ENCODE peak calls at places on chromosome 1, in seven cellular contexts. B, A, H, W, S, J and L are unnamed samples.

GRCh38 chr1:228150458-228151169 is 884 bp downstream of the GJC2 start:
- DNase-seq in J (no peak), S (peak; percentile 74), A (peak; percentile 80), B (peak; percentile 68), H (peak; percentile 50), W (no peak), L (no peak)

GRCh38 chr1:67261646-67262045 is 46.0 kb upstream of the IL12RB2 start:
- DNase-seq in S (no peak), W (no peak), A (no peak), H (no peak), J (no peak), B (no peak), L (no peak)

GRCh38 chr1:240820816-240821215 is 208.9 kb upstream of the GREM2 start:
- DNase-seq in W (no peak), B (no peak), A (no peak), H (no peak), J (no peak), S (no peak), L (no peak)

GRCh38 chr1:9143250-9143649 is 14.3 kb upstream of the GPR157 start:
- DNase-seq in W (no peak), A (peak; percentile 31), H (no peak), B (no peak), J (no peak), S (peak; percentile 48), L (no peak)

GRCh38 chr1:161082996-161083742 is 6.2 kb downstream of the NECTIN4 start:
- DNase-seq in S (peak; percentile 89), B (peak; percentile 57), A (peak; percentile 96), J (peak; percentile 98), W (peak; percentile 61), H (peak; percentile 96), L (peak; percentile 86)

GRCh38 chr1:186648606-186649005 is 31.6 kb downstream of the PTGS2 start:
- DNase-seq in H (no peak), S (no peak), A (no peak), W (no peak), J (no peak), B (no peak), L (no peak)

GRCh38 chr1:178935610-178936009 is 64.7 kb upstream of the ANGPTL1 start:
- DNase-seq in W (no peak), A (no peak), H (no peak), B (no peak), J (no peak), S (no peak), L (no peak)

GRCh38 chr1:10745383-10745782 is 51.1 kb downstream of the CASZ1 start:
- DNase-seq in B (no peak), A (no peak), S (no peak), J (no peak), H (no peak), W (no peak), L (no peak)

GRCh38 chr1:175480343-175480827 is 263.0 kb downstream of the TNR start:
- DNase-seq in H (no peak), J (no peak), B (no peak), A (no peak), S (no peak), W (no peak), L (no peak)

GRCh38 chr1:202811296-202812175 is 782 bp downstream of the PCAT6 start:
- DNase-seq in J (peak; percentile 56), W (peak; percentile 3), A (no peak), H (no peak), S (no peak), B (peak; percentile 27), L (no peak)

GRCh38 chr1:192474080-192474683 is 101.4 kb upstream of the RGS1 start:
- DNase-seq in S (no peak), A (no peak), B (no peak), H (no peak), W (no peak), J (no peak), L (no peak)

GRCh38 chr1:187390157-187390556 is 561.4 kb downstream of the PLA2G4A start:
- DNase-seq in J (no peak), S (peak; percentile 6), H (no peak), W (no peak), A (no peak), B (no peak), L (no peak)

GRCh38 chr1:55447488-55447887 is 232.3 kb upstream of the USP24 start:
- DNase-seq in W (no peak), B (no peak), S (no peak), H (no peak), J (peak; percentile 83), A (no peak), L (no peak)

GRCh38 chr1:19425643-19426245 is 59.6 kb downstream of the CAPZB start:
- DNase-seq in H (no peak), B (no peak), W (no peak), A (no peak), S (no peak), J (no peak), L (no peak)

GRCh38 chr1:33762962-33763361 is 100.9 kb upstream of the HMGB4 start:
- DNase-seq in W (no peak), B (no peak), J (no peak), H (no peak), A (no peak), S (peak; percentile 67), L (no peak)

GRCh38 chr1:20074725-20075171 is 4.8 kb downstream of the PLA2G5 start:
- DNase-seq in S (no peak), J (no peak), H (no peak), W (no peak), A (no peak), B (no peak), L (no peak)

GRCh38 chr1:186578325-186579016 is 101.8 kb downstream of the PTGS2 start:
- DNase-seq in W (no peak), A (no peak), J (no peak), S (no peak), B (no peak), H (no peak), L (no peak)

GRCh38 chr1:24412408-24412807 is 1.2 kb downstream of the STPG1 start:
- DNase-seq in J (no peak), W (no peak), A (no peak), H (no peak), S (no peak), B (no peak), L (no peak)

GRCh38 chr1:169708633-169709032 is 2.8 kb downstream of the SELL start:
- DNase-seq in J (no peak), H (no peak), B (no peak), A (no peak), S (no peak), W (no peak), L (no peak)

GRCh38 chr1:7574121-7575040 is 196.7 kb upstream of the VAMP3 start:
- DNase-seq in A (peak; percentile 68), W (no peak), J (no peak), B (no peak), S (no peak), H (peak; percentile 73), L (no peak)

DNA sequence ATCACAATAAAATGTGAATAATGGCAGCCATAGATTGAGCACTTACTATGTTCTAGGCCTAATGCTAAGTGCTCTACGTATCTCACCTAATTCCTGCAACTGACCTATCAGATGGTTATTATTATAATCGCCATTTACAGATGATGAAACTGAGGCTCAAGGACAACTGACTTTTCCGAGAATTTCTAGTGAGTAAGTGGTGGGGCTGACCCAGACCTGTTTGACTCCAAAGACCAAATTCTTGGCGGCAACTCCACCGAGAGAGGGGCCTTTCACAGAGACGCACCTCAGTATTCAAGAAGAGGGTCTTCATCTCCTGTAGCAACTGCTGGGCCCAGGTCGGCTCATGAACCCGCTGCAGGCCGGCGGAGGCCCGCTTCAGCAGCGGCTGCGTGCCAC is 573 bp downstream of the TMEM234 start:
- DNase-seq in B (no peak), W (no peak), J (no peak), H (no peak), A (no peak), S (no peak), L (no peak)
- H3K36me3 ChIP-seq in B (peaks cover 64% of the 10 kb centered on the region), W (peaks cover 3% of the 10 kb centered on the region), J (peaks cover 30% of the 10 kb centered on the region), H (no peaks in the 10 kb centered on the region), A (peaks cover 24% of the 10 kb centered on the region), S (peaks cover 24% of the 10 kb centered on the region), L (peaks cover 41% of the 10 kb centered on the region)

GRCh38 chr1:4700801-4701200 is 46.4 kb downstream of the AJAP1 start:
- DNase-seq in S (no peak), W (no peak), A (no peak), J (no peak), B (no peak), H (no peak), L (no peak)
- H3K9me3 ChIP-seq in S (peaks cover 5% of the 10 kb centered on the region), W (no peaks in the 10 kb centered on the region), A (no peaks in the 10 kb centered on the region), J (no peaks in the 10 kb centered on the region), B (no peaks in the 10 kb centered on the region), H (no peaks in the 10 kb centered on the region), L (no peaks in the 10 kb centered on the region)

DNA sequence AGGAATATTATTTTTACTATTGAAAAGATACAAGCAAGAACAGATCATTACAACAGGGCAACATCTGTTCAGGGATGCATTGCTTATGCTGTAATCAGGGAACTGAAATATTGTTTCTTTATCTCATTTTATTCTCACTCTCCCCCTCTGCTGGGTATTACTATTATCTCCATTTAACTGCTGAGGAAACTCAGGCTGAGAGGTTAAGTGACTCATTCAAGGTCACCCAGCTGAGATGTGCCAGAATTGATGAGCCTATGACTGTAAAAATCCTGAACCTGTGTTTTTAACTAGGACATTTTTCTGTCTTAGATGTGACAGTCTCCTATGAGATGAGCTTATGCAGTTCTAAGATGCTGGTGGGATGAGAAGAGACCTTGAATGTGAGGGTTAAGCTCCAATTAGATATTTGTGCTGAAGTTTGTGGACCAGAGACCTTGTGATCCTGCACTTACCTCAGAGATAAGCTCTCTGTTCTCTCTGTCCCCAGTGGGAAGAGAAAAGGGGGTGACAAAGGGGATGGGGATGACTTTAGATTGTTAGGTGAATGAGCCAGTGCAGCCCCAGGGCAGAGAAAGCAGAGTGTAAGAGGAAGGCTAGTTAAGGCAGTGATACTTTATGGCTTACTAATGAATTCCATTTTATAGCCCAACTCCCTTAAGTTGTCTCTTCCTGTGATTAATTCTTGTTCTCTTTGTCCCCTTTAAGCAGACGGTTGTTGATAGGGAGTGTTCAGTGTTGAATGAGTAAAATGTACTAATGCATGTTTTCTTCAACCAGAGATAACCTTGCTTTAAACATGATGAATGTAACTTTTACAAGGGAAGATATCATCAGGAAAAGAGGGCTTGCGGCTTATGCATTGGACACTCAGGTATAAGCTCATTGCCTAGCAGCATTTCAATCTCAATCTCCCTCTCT is 111.4 kb downstream of the HLX start:
- DNase-seq in H (no peak), A (no peak), B (no peak), S (peak; percentile 50), J (no peak), W (no peak), L (no peak)
- TF ChIP-seq CTCF in H (no peak), A (no peak), B (no peak), S (no peak), J (no peak), W (no peak), L (no peak)

GRCh38 chr1:156942176-156942575 is 21.7 kb downstream of the LRRC71 start:
- DNase-seq in S (no peak), W (no peak), A (no peak), B (no peak), J (no peak), H (no peak), L (no peak)

GRCh38 chr1:156943756-156944155 is 23.3 kb downstream of the LRRC71 start:
- DNase-seq in J (no peak), S (no peak), B (no peak), A (no peak), H (no peak), W (no peak), L (no peak)

GRCh38 chr1:156944268-156944667 is 23.8 kb downstream of the LRRC71 start:
- DNase-seq in A (no peak), W (no peak), B (no peak), S (no peak), H (no peak), J (no peak), L (no peak)

GRCh38 chr1:156941675-156942074 is 21.2 kb downstream of the LRRC71 start:
- DNase-seq in A (no peak), J (no peak), W (no peak), S (no peak), H (no peak), B (no peak), L (no peak)

GRCh38 chr1:156942576-156942975 is 22.1 kb downstream of the LRRC71 start:
- DNase-seq in H (no peak), S (no peak), A (no peak), B (no peak), J (no peak), W (no peak), L (no peak)
- H3K36me3 ChIP-seq in H (peaks cover 14% of the 10 kb centered on the region), S (peaks cover 33% of the 10 kb centered on the region), A (peaks cover 76% of the 10 kb centered on the region), B (peaks cover 100% of the 10 kb centered on the region), J (no peaks in the 10 kb centered on the region), W (no peaks in the 10 kb centered on the region), L (peaks cover 99% of the 10 kb centered on the region)